ENCODE peak calls at places on chromosomes 3 and 15, in eight cellular contexts. One of them, this sample, is unnamed.

GRCh38 chr3:85652322-85652721 is 693.5 kb downstream of the CADM2 start:
- DNase-seq in fibroblast of mammary gland: no peak
- DNase-seq in central memory CD4-positive, alpha-beta T cell: no peak
- DNase-seq in HTR-8/SVneo: no peak
- DNase-seq in cardiac fibroblast: no peak
- DNase-seq in K562: no peak
- DNase-seq in COR-L47: no peak
- DNase-seq in AG09309: no peak
- DNase-seq in this sample: no peak

GRCh38 chr15:70826634-70827033 is 27.3 kb downstream of the LARP6 start:
- DNase-seq in fibroblast of mammary gland: peak
- DNase-seq in central memory CD4-positive, alpha-beta T cell: no peak
- DNase-seq in HTR-8/SVneo: peak
- DNase-seq in cardiac fibroblast: peak
- DNase-seq in K562: no peak
- DNase-seq in COR-L47: no peak
- DNase-seq in AG09309: peak
- DNase-seq in this sample: peak

GRCh38 chr3:162122405-162122804 is 625.8 kb downstream of the OTOL1 start:
- DNase-seq in fibroblast of mammary gland: peak
- DNase-seq in central memory CD4-positive, alpha-beta T cell: no peak
- DNase-seq in HTR-8/SVneo: no peak
- DNase-seq in cardiac fibroblast: peak
- DNase-seq in K562: no peak
- DNase-seq in COR-L47: no peak
- DNase-seq in AG09309: no peak
- DNase-seq in this sample: no peak

GRCh38 chr15:40525855-40526254 is 39.0 kb downstream of the CCDC32 start:
- DNase-seq in fibroblast of mammary gland: no peak
- DNase-seq in central memory CD4-positive, alpha-beta T cell: no peak
- DNase-seq in HTR-8/SVneo: no peak
- DNase-seq in cardiac fibroblast: no peak
- DNase-seq in K562: no peak
- DNase-seq in COR-L47: no peak
- DNase-seq in AG09309: no peak
- DNase-seq in this sample: no peak

GRCh38 chr15:65044724-65045481 is at the start of gene SLC51B:
- DNase-seq in fibroblast of mammary gland: no peak
- DNase-seq in central memory CD4-positive, alpha-beta T cell: no peak
- DNase-seq in HTR-8/SVneo: no peak
- DNase-seq in cardiac fibroblast: peak
- DNase-seq in K562: no peak
- DNase-seq in COR-L47: no peak
- DNase-seq in AG09309: no peak
- DNase-seq in this sample: no peak

GRCh38 chr15:36622247-36622795 is 42.9 kb downstream of the CDIN1 start:
- DNase-seq in fibroblast of mammary gland: no peak
- DNase-seq in central memory CD4-positive, alpha-beta T cell: no peak
- DNase-seq in HTR-8/SVneo: no peak
- DNase-seq in cardiac fibroblast: no peak
- DNase-seq in K562: no peak
- DNase-seq in COR-L47: no peak
- DNase-seq in AG09309: no peak
- DNase-seq in this sample: no peak

GRCh38 chr3:155807823-155808222 is 1.7 kb upstream of the C3orf33 start:
- DNase-seq in fibroblast of mammary gland: peak
- DNase-seq in central memory CD4-positive, alpha-beta T cell: no peak
- DNase-seq in HTR-8/SVneo: no peak
- DNase-seq in cardiac fibroblast: no peak
- DNase-seq in K562: no peak
- DNase-seq in COR-L47: no peak
- DNase-seq in AG09309: no peak
- DNase-seq in this sample: no peak

GRCh38 chr3:90091557-90091956 is 984.1 kb downstream of the EPHA3 start:
- DNase-seq in fibroblast of mammary gland: peak
- DNase-seq in central memory CD4-positive, alpha-beta T cell: no peak
- DNase-seq in HTR-8/SVneo: peak
- DNase-seq in cardiac fibroblast: peak
- DNase-seq in K562: no peak
- DNase-seq in COR-L47: peak
- DNase-seq in AG09309: no peak
- DNase-seq in this sample: no peak

GRCh38 chr15:76776480-76776879 is 128.7 kb downstream of the SCAPER start:
- DNase-seq in fibroblast of mammary gland: no peak
- DNase-seq in central memory CD4-positive, alpha-beta T cell: no peak
- DNase-seq in HTR-8/SVneo: no peak
- DNase-seq in cardiac fibroblast: no peak
- DNase-seq in K562: no peak
- DNase-seq in COR-L47: no peak
- DNase-seq in AG09309: no peak
- DNase-seq in this sample: no peak